ENCODE peak calls at places on chromosome 4, in nine cellular contexts. M, P, Y, D, L, J, H, U and Q are unnamed samples.

GRCh38 chr4:155271557-155271956 is 63.1 kb downstream of the NPY2R start:
- DNase-seq in U (peak), P (no peak), H (no peak), D (no peak), M (peak), L (no peak), J (peak), Y (no peak), Q (peak)

GRCh38 chr4:337932-338758 is 531 bp downstream of the ZNF141 start:
- DNase-seq in Y (peak), M (no peak), P (peak), J (peak), D (peak), H (no peak), U (peak), L (no peak), Q (peak)

GRCh38 chr4:119230288-119230687 is 17.8 kb downstream of the USP53 start:
- DNase-seq in D (no peak), L (no peak), M (no peak), J (no peak), U (no peak), P (no peak), H (no peak), Y (no peak), Q (no peak)

GRCh38 chr4:6999172-7000086 is 43.7 kb upstream of the TADA2B start:
- DNase-seq in J (no peak), P (no peak), Y (no peak), U (no peak), D (no peak), M (no peak), L (peak), H (peak), Q (no peak)

GRCh38 chr4:90546114-90546513 is 418.9 kb downstream of the CCSER1 start:
- DNase-seq in Y (no peak), M (no peak), D (no peak), J (no peak), H (no peak), U (peak), L (no peak), P (no peak), Q (no peak)

GRCh38 chr4:26298198-26298950 is 22.4 kb upstream of the RBPJ start:
- DNase-seq in D (no peak), U (peak), P (no peak), L (no peak), Y (no peak), H (no peak), J (peak), M (no peak), Q (peak)

GRCh38 chr4:29309050-29309449 is 1411.1 kb upstream of the PCDH7 start:
- DNase-seq in L (no peak), D (no peak), Y (no peak), H (no peak), P (no peak), M (no peak), U (peak), J (peak), Q (peak)

GRCh38 chr4:22500831-22501714 is 14.8 kb downstream of the ADGRA3 start:
- DNase-seq in D (no peak), U (peak), H (no peak), J (peak), Y (peak), P (no peak), L (no peak), M (no peak), Q (no peak)

GRCh38 chr4:87326460-87326859 is 3.8 kb upstream of the HSD17B13 start:
- DNase-seq in M (no peak), Y (no peak), J (no peak), U (no peak), D (no peak), H (no peak), P (no peak), L (no peak), Q (no peak)

GRCh38 chr4:182289809-182290208 is 46.6 kb downstream of the TENM3 start:
- DNase-seq in P (no peak), U (no peak), J (no peak), Y (no peak), L (peak), M (no peak), D (no peak), H (no peak), Q (no peak)

GRCh38 chr4:172871381-172871780 is 297.2 kb upstream of the GALNT7 start:
- DNase-seq in M (no peak), D (no peak), L (no peak), P (no peak), Y (no peak), H (no peak), J (no peak), U (no peak), Q (no peak)

GRCh38 chr4:17447675-17448298 is 64.1 kb downstream of the QDPR start:
- DNase-seq in L (peak), H (peak), M (peak), U (peak), J (peak), D (no peak), P (peak), Y (peak), Q (peak)

GRCh38 chr4:88457307-88458090 is 580 bp downstream of the HERC5 start:
- DNase-seq in D (no peak), M (peak), U (peak), Y (peak), L (peak), J (peak), P (peak), H (no peak), Q (peak)

GRCh38 chr4:189059996-189060570 is 880.6 kb upstream of the FRG1 start:
- DNase-seq in J (peak), Y (no peak), U (no peak), D (no peak), L (no peak), H (no peak), P (no peak), M (no peak), Q (no peak)

GRCh38 chr4:13331827-13332226 is 152.3 kb downstream of the RAB28 start:
- DNase-seq in P (no peak), H (no peak), Y (no peak), M (no peak), J (no peak), U (no peak), D (peak), L (no peak), Q (no peak)

GRCh38 chr4:66266035-66266434 is 595.7 kb upstream of the EPHA5 start:
- DNase-seq in P (no peak), H (no peak), U (no peak), D (no peak), J (no peak), Y (peak), M (no peak), L (peak), Q (no peak)

GRCh38 chr4:150385606-150386005 is 196.3 kb upstream of the MAB21L2 start:
- DNase-seq in U (peak), P (no peak), Y (peak), L (no peak), J (peak), H (no peak), M (no peak), D (no peak), Q (peak)

GRCh38 chr4:53043900-53044650 is 182.0 kb downstream of the RASL11B start:
- DNase-seq in D (no peak), J (no peak), H (no peak), Y (no peak), P (no peak), U (no peak), M (no peak), L (no peak), Q (no peak)

GRCh38 chr4:126530996-126531585 is 1101.7 kb upstream of the INTU start:
- DNase-seq in P (no peak), L (no peak), J (no peak), M (no peak), H (no peak), D (no peak), Y (no peak), U (peak), Q (peak)

GRCh38 chr4:152996101-152996500 is 60.0 kb downstream of the FHDC1 start:
- DNase-seq in H (no peak), D (peak), J (no peak), M (no peak), L (no peak), Y (no peak), P (peak), U (no peak), Q (no peak)

GRCh38 chr4:3043272-3044020 is 30.9 kb downstream of the HTT-AS start:
- DNase-seq in Y (no peak), H (no peak), L (no peak), P (no peak), M (no peak), D (no peak), U (no peak), J (no peak), Q (no peak)

GRCh38 chr4:3040447-3041191 is 33.7 kb downstream of the HTT-AS start:
- DNase-seq in M (no peak), J (no peak), D (no peak), H (no peak), L (no peak), Y (no peak), U (no peak), P (no peak), Q (no peak)

GRCh38 chr4:3039706-3040366 is 34.5 kb downstream of the HTT-AS start:
- DNase-seq in U (no peak), L (no peak), J (no peak), Y (no peak), D (no peak), M (no peak), H (no peak), P (no peak), Q (no peak)

GRCh38 chr4:3042226-3042625 is 32.1 kb downstream of the HTT-AS start:
- DNase-seq in D (no peak), J (no peak), Y (no peak), L (no peak), M (no peak), P (no peak), U (no peak), H (no peak), Q (no peak)

GRCh38 chr4:3041192-3042142 is 32.9 kb downstream of the HTT-AS start:
- DNase-seq in Y (no peak), J (peak), P (peak), U (peak), M (no peak), D (no peak), H (peak), L (peak), Q (peak)
- H3K4me3 ChIP-seq in Y (no peak), J (peak), P (peak), U (peak), M (no peak), D (peak), H (peak), L (no peak), Q (no peak)

GRCh38 chr4:137640838-137641158 is 108.5 kb upstream of the PCDH18 start:
- DNase-seq in U (no peak), Y (no peak), D (no peak), L (no peak), P (no peak), M (no peak), J (no peak), H (no peak), Q (no peak)
- H3K27ac ChIP-seq in U (no peak), Y (no peak), D (no peak), L (no peak), P (no peak), M (no peak), J (no peak), H (no peak), Q (no peak)

GRCh38 chr4:80986021-80986420 is 44.5 kb upstream of the BMP3 start:
- DNase-seq in U (no peak), J (no peak), H (no peak), D (no peak), Y (no peak), P (no peak), M (no peak), L (no peak), Q (no peak)

GRCh38 chr4:80989921-80990544 is 40.5 kb upstream of the BMP3 start:
- DNase-seq in M (peak), L (peak), H (peak), J (peak), D (no peak), Y (peak), U (peak), P (no peak), Q (peak)

DNA sequence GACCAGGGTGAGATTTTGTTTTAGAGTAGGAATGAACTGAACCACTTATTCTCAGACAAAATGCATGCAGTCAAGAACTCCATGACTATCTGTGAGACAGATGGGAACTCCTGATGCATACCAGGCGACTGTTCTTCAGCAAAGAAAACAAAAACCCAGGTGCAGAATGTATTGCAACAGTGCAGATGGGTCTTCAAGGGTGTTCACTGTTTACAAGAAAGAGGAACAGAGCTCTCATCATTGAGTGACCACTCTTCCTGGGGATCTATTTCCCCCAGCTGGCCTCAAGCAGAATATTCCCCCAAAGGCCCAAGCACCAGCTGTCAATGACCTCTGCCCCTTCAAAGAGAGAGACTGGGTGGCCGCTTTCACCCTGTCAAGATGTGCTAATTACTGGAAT is 39.7 kb upstream of the BMP3 start:
- DNase-seq in J (no peak), Y (no peak), U (no peak), D (no peak), M (peak), L (peak), P (no peak), H (no peak), Q (no peak)
- H3K4me3 ChIP-seq in J (no peak), Y (no peak), U (no peak), D (no peak), M (no peak), L (no peak), P (no peak), H (no peak), Q (no peak)

DNA sequence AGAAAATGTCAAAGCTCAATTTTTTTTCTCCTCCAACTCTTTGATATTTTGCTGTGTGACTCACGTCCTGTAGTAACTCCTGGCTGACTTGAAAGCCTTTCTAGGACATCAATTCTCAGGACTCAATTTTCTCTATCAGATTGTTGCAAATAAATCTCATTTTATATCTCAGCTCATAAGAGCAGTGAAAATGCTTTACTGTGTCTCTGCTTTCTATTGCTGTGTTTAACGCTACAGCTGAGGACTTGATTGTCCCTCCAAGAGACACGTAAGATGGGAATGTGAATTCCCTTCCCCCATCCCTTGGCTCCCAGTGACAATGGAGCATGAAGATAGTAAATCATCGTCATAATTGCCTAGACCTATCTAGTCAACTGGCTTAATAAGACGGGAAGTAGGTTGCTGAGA is 20.5 kb upstream of the CBR4 start:
- DNase-seq in U (peak), H (no peak), M (no peak), Y (no peak), P (no peak), J (peak), L (no peak), D (no peak), Q (no peak)
- H3K27ac ChIP-seq in U (no peak), H (no peak), M (no peak), Y (no peak), P (no peak), J (no peak), L (no peak), D (no peak), Q (no peak)

GRCh38 chr4:107801766-107802211 is 22.9 kb upstream of the SGMS2 start:
- DNase-seq in H (no peak), U (peak), L (no peak), Y (no peak), P (no peak), M (no peak), J (peak), D (no peak), Q (no peak)
- H3K4me3 ChIP-seq in H (no peak), U (no peak), L (no peak), Y (no peak), P (no peak), M (no peak), J (no peak), D (no peak), Q (no peak)

DNA sequence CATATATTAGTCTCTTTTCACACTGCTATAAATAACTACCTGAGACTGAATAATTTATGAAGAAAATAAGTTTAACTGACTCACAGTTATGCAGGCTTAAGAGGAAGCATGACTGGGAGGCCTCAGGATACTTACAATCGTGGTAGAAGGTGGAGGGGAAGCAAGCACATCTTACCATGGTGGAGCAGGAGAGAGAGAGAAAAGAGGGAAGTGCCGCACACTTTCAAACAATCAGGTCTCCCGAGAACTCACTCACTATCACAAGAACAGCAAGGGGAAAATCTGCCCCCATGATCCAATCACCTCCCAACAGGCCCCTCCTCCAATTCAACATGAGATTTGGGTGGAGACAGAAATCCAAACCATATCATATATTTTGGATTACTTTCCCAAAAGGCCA is 273.4 kb upstream of the RASGEF1B start:
- DNase-seq in P (no peak), Y (no peak), H (no peak), J (no peak), U (no peak), L (no peak), D (no peak), M (no peak), Q (no peak)
- H3K27ac ChIP-seq in P (no peak), Y (peak), H (no peak), J (no peak), U (no peak), L (no peak), D (no peak), M (no peak), Q (no peak)

GRCh38 chr4:39713691-39714090 is 15.8 kb downstream of the UBE2K start:
- DNase-seq in D (no peak), L (no peak), H (no peak), M (no peak), Y (no peak), P (no peak), U (no peak), J (peak), Q (no peak)
- H3K4me3 ChIP-seq in D (no peak), L (no peak), H (no peak), M (no peak), Y (no peak), P (no peak), U (no peak), J (no peak), Q (no peak)

GRCh38 chr4:77651820-77652219 is 46.2 kb downstream of the CXCL13 start:
- DNase-seq in H (no peak), U (no peak), M (no peak), D (no peak), J (no peak), L (no peak), P (no peak), Y (no peak), Q (no peak)
- H3K27ac ChIP-seq in H (no peak), U (no peak), M (no peak), D (no peak), J (no peak), L (no peak), P (no peak), Y (no peak), Q (no peak)